ENCODE peak calls at places on chromosomes 5 and 9, in five cellular contexts. H is activated T-helper 1 cell treated with anti-CD3 and anti-CD28 coated beads, Interleukin-12 subunit alpha, Interleukin-12 subunit beta, Interleukin-2, Interleukin-4 antibody, amounts not matched to agents 30 ng/mL and 10 ng/mL and 1 ng/mL, durations not matched to agents 14 hours and 24 hours and 36 hours; X is activated naive CD8-positive, alpha-beta T cell treated with anti-CD3 and anti-CD28 coated beads, Interleukin-2, amount 50 U/mL, for 24 hours; L is uterus; U is NCI-H460. O is an unnamed sample.

GRCh38 chr9:71518045-71518888 is 250.0 kb downstream of the CEMIP2 start:
- DNase-seq in H (no peak), X (no peak), L (no peak), U (no peak), O (no peak)

GRCh38 chr9:88587182-88587581 is 52.2 kb downstream of the NXNL2 start:
- DNase-seq in H (no peak), X (no peak), L (no peak), U (no peak), O (no peak)

GRCh38 chr9:37566716-37567115 is 9.5 kb downstream of the FBXO10 start:
- DNase-seq in H (no peak), X (no peak), L (no peak), U (no peak), O (no peak)

GRCh38 chr5:171580506-171581265 is 161.2 kb downstream of the FGF18 start:
- DNase-seq in H (no peak), X (no peak), L (peak; percentile 32), U (no peak), O (no peak)

GRCh38 chr5:375921-376871 is 54.7 kb downstream of the AHRR start:
- DNase-seq in H (peak; percentile 0), X (no peak), L (peak; percentile 10), U (no peak), O (no peak)

GRCh38 chr9:137445930-137446431 is 4.8 kb upstream of the ENTPD8 start:
- DNase-seq in H (no peak), X (no peak), L (no peak), U (no peak), O (no peak)

GRCh38 chr5:135239461-135240282 is 159.4 kb downstream of the MACROH2A1 start:
- DNase-seq in H (no peak), X (no peak), L (peak; percentile 15), U (no peak), O (no peak)

GRCh38 chr5:112228672-112229071 is 190.4 kb downstream of the EPB41L4A start:
- DNase-seq in H (no peak), X (no peak), L (peak; percentile 32), U (no peak), O (peak; percentile 16)

GRCh38 chr5:75656311-75657003 is 45.2 kb downstream of the ANKDD1B start:
- DNase-seq in H (no peak), X (no peak), L (no peak), U (no peak), O (no peak)

GRCh38 chr5:166127766-166128565 is 2163.5 kb upstream of the WWC1 start:
- DNase-seq in H (no peak), X (no peak), L (no peak), U (no peak), O (no peak)

O was measured in thoracic aorta.